ENCODE peak calls at places on chromosome 17, in nine cellular contexts. Z is astrocyte of the spinal cord, N is hepatocyte, S is adrenal gland, P is cardiac fibroblast, B is GM12865, Q is lower leg skin, R is IMR-90, G is AG04449. H is an unnamed sample.

GRCh38 chr17:72590382-72590781 is 469.6 kb downstream of the SOX9 start:
- DNase-seq in Z (peak), N (no peak), S (no peak), P (peak), B (no peak), Q (no peak), R (peak), G (no peak), H (no peak)

GRCh38 chr17:1792495-1793446 is 30.9 kb downstream of the SERPINF1 start:
- DNase-seq in Z (no peak), N (no peak), S (no peak), P (no peak), B (no peak), Q (no peak), R (no peak), G (no peak), H (no peak)

GRCh38 chr17:83128306-83129240 is 49.2 kb downstream of the METRNL start:
- DNase-seq in Z (no peak), N (no peak), S (no peak), P (no peak), B (no peak), Q (no peak), R (no peak), G (no peak), H (no peak)

GRCh38 chr17:14780116-14780515 is 479.2 kb downstream of the HS3ST3B1 start:
- DNase-seq in Z (no peak), N (no peak), S (no peak), P (no peak), B (no peak), Q (no peak), R (no peak), G (no peak), H (no peak)

GRCh38 chr17:335691-336090 is 16.9 kb downstream of the RPH3AL start:
- DNase-seq in Z (no peak), N (no peak), S (peak), P (no peak), B (no peak), Q (no peak), R (no peak), G (no peak), H (no peak)

GRCh38 chr17:77370536-77370935 is 229.8 kb downstream of the SEC14L1 start:
- DNase-seq in Z (no peak), N (no peak), S (no peak), P (no peak), B (no peak), Q (no peak), R (no peak), G (no peak), H (no peak)

GRCh38 chr17:218711-219110 is 37.3 kb upstream of the DOC2B start:
- DNase-seq in Z (no peak), N (no peak), S (no peak), P (no peak), B (no peak), Q (no peak), R (no peak), G (no peak), H (no peak)

GRCh38 chr17:1365445-1366039 is 34.5 kb downstream of the YWHAE start:
- DNase-seq in Z (peak), N (peak), S (peak), P (peak), B (peak), Q (peak), R (peak), G (peak), H (peak)

GRCh38 chr17:68906638-68907037 is 48.6 kb downstream of the ABCA8 start:
- DNase-seq in Z (peak), N (peak), S (no peak), P (peak), B (peak), Q (no peak), R (peak), G (no peak), H (no peak)

GRCh38 chr17:56822725-56823124 is 11.0 kb downstream of the C17orf67 start:
- DNase-seq in Z (no peak), N (no peak), S (no peak), P (peak), B (no peak), Q (no peak), R (no peak), G (no peak), H (no peak)

GRCh38 chr17:55177914-55178217 is 86.9 kb upstream of the HLF start:
- DNase-seq in Z (no peak), N (no peak), S (no peak), P (no peak), B (no peak), Q (no peak), R (no peak), G (no peak), H (no peak)

GRCh38 chr17:9658593-9659211 is 13.4 kb downstream of the USP43 start:
- DNase-seq in Z (peak), N (peak), S (no peak), P (no peak), B (no peak), Q (no peak), R (no peak), G (no peak), H (no peak)

GRCh38 chr17:5877948-5878347 is 192.2 kb upstream of the WSCD1 start:
- DNase-seq in Z (peak), N (no peak), S (no peak), P (peak), B (no peak), Q (no peak), R (no peak), G (no peak), H (no peak)

GRCh38 chr17:66542967-66543525 is 240.6 kb downstream of the PRKCA start:
- DNase-seq in Z (peak), N (no peak), S (no peak), P (peak), B (no peak), Q (no peak), R (peak), G (no peak), H (peak)

GRCh38 chr17:43396491-43397060 is 2.2 kb upstream of the ARL4D start:
- DNase-seq in Z (no peak), N (no peak), S (no peak), P (no peak), B (no peak), Q (no peak), R (no peak), G (no peak), H (no peak)

GRCh38 chr17:82415786-82416185 is 2.4 kb upstream of the HEXD start:
- DNase-seq in Z (no peak), N (no peak), S (no peak), P (no peak), B (no peak), Q (no peak), R (no peak), G (no peak), H (no peak)

GRCh38 chr17:419073-419735 is 66.6 kb upstream of the RPH3AL start:
- DNase-seq in Z (no peak), N (peak), S (no peak), P (no peak), B (no peak), Q (no peak), R (no peak), G (no peak), H (no peak)

GRCh38 chr17:10790491-10791401 is 13.2 kb downstream of the TMEM238L start:
- DNase-seq in Z (no peak), N (no peak), S (peak), P (no peak), B (peak), Q (no peak), R (no peak), G (no peak), H (no peak)

GRCh38 chr17:80034654-80034976 is 1.1 kb downstream of the TBC1D16 start:
- DNase-seq in Z (no peak), N (no peak), S (no peak), P (no peak), B (no peak), Q (no peak), R (no peak), G (no peak), H (no peak)

GRCh38 chr17:77769762-77770161 is 188.7 kb upstream of the TNRC6C start:
- DNase-seq in Z (no peak), N (no peak), S (no peak), P (no peak), B (no peak), Q (no peak), R (no peak), G (no peak), H (no peak)

GRCh38 chr17:77445030-77445907 is 304.5 kb downstream of the SEC14L1 start:
- DNase-seq in Z (no peak), N (no peak), S (no peak), P (no peak), B (peak), Q (no peak), R (peak), G (no peak), H (no peak)

GRCh38 chr17:63438092-63439051 is 7.7 kb downstream of the CYB561 start:
- DNase-seq in Z (no peak), N (no peak), S (no peak), P (no peak), B (no peak), Q (no peak), R (no peak), G (no peak), H (no peak)

GRCh38 chr17:40947929-40948328 is 10.5 kb upstream of the KRT23 start:
- DNase-seq in Z (no peak), N (no peak), S (no peak), P (no peak), B (no peak), Q (no peak), R (no peak), G (no peak), H (no peak)

GRCh38 chr17:35486920-35487727 is 38.6 kb upstream of the SLFN13 start:
- DNase-seq in Z (peak), N (peak), S (peak), P (peak), B (peak), Q (peak), R (peak), G (no peak), H (no peak)

GRCh38 chr17:13931111-13931526 is 138.2 kb upstream of the COX10 start:
- DNase-seq in Z (peak), N (peak), S (peak), P (peak), B (no peak), Q (peak), R (peak), G (no peak), H (no peak)

GRCh38 chr17:72588961-72589360 is 468.1 kb downstream of the SOX9 start:
- DNase-seq in Z (peak), N (peak), S (no peak), P (peak), B (peak), Q (peak), R (peak), G (no peak), H (no peak)

GRCh38 chr17:83131268-83132011 is 52.0 kb downstream of the METRNL start:
- DNase-seq in Z (no peak), N (no peak), S (no peak), P (no peak), B (no peak), Q (no peak), R (no peak), G (no peak), H (no peak)

GRCh38 chr17:72884066-72884465 is 208.4 kb downstream of the SLC39A11 start:
- DNase-seq in Z (no peak), N (no peak), S (no peak), P (no peak), B (no peak), Q (no peak), R (no peak), G (no peak), H (no peak)

GRCh38 chr17:43545383-43545632 is 832 bp downstream of the ETV4 start:
- DNase-seq in Z (no peak), N (no peak), S (no peak), P (no peak), B (no peak), Q (no peak), R (peak), G (no peak), H (no peak)

GRCh38 chr17:3890893-3891219 is 2.0 kb downstream of the CAMKK1 start:
- DNase-seq in Z (no peak), N (no peak), S (no peak), P (no peak), B (no peak), Q (no peak), R (no peak), G (no peak), H (no peak)

GRCh38 chr17:3891626-3892094 is 1.2 kb downstream of the CAMKK1 start:
- DNase-seq in Z (peak), N (no peak), S (no peak), P (no peak), B (no peak), Q (no peak), R (peak), G (no peak), H (no peak)

GRCh38 chr17:3888343-3889171 is 4.3 kb downstream of the CAMKK1 start:
- DNase-seq in Z (peak), N (peak), S (peak), P (peak), B (no peak), Q (peak), R (peak), G (peak), H (no peak)

GRCh38 chr17:3889613-3890012 is 3.2 kb downstream of the CAMKK1 start:
- DNase-seq in Z (peak), N (no peak), S (no peak), P (no peak), B (no peak), Q (no peak), R (no peak), G (no peak), H (no peak)

DNA sequence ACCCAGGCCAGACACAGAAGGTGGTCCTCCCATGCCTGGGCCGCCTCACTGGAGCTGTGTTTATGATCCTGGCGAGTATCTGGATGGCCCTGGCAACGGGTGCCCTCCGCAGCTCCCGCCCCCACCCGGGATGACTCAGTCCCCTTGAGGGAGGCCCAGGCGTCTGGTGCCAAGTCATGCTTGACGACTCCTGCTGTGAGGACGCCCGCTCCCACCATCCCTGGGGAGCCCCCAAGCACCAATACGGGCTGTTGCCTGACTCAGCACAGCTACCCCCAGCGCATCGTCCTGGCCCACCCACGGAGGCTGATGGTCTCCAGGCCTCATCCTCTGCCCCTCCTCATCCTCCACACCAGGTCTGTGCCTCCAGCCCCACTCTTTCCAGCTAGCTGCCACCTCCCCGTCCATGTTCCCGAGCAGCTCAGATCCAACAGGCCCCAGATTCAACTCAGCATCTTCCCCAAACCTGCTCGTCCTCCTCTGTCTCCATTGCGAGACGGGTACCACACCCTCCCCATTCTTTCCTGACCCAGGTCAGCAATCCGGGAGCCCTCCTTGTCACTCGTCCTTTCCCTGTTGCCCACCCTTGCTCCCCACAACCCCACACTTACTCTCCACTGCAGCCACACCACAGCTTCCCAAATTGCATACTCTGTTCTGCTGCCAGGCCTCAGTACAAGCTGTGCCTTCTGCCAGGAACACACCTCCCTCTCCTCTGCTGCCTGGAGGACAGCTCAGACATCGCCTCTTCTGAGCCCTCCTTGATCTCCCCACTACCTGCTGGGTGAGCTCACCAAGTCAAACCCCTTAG is 2.6 kb downstream of the CAMKK1 start:
- DNase-seq in Z (peak), N (peak), S (peak), P (peak), B (no peak), Q (peak), R (peak), G (peak), H (peak)
- H3K4me3 ChIP-seq in Z (no peak), N (no peak), S (no peak), P (no peak), B (no peak), Q (no peak), R (no peak), G (peak), H (no peak)

DNA sequence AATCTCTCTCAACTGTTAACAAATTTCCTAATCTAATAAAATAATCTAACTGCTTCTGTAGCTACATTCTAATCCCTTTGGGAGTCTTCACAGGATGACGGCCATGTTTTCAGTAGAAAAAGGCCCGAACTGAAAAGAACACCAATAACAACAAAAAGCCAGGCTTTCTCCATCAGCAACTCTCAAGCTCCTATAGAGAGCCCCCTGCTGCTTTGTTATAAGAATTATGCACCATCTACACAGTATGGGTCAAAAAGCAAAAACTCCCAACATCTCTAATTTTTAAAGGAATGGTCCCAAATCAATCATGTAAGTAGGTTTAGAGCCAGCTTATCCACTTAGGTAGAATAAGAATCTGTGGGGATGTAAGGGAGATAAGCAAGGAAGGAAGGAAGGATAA is 163.6 kb upstream of the C17orf78 start:
- DNase-seq in Z (peak), N (no peak), S (no peak), P (peak), B (no peak), Q (no peak), R (no peak), G (no peak), H (no peak)
- TF ChIP-seq CTCF in Z (no peak), N (peak), S (no peak), P (peak), B (no peak), Q (no peak), R (peak), G (no peak), H (peak)

GRCh38 chr17:75976175-75976848 is 2.7 kb downstream of the ACOX1 start:
- DNase-seq in Z (no peak), N (peak), S (no peak), P (no peak), B (no peak), Q (no peak), R (peak), G (no peak), H (no peak)

GRCh38 chr17:75980188-75981018 is 1.4 kb downstream of the TEN1 start:
- DNase-seq in Z (no peak), N (no peak), S (no peak), P (peak), B (peak), Q (no peak), R (no peak), G (no peak), H (no peak)

GRCh38 chr17:75979705-75980187 is 706 bp downstream of the TEN1 start:
- DNase-seq in Z (no peak), N (no peak), S (no peak), P (peak), B (no peak), Q (no peak), R (peak), G (no peak), H (peak)

GRCh38 chr17:75978938-75979704 is at the start of the genes ACOX1 and TEN1:
- DNase-seq in Z (peak), N (peak), S (peak), P (peak), B (peak), Q (peak), R (peak), G (peak), H (peak)

DNA sequence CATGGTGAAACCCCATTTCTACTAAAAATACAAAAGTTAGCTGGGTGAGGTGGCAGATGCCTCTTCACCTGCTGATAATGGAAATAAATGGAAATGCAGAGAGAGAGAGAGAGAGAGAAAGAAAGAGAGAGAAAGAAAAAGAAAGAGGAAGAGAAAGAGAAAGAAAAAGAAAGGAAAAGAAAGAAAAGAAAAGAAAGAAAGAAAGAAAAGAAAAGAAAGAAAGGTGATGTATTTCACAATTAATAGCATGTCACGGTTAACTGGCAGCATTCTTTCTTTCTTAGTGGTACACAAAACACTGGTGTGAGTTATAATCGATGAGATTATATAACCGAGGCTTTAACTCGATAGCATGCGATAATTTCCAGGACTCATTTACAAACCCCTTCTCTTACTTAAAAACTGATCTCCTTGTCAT is 3.2 kb downstream of the ACOX1 start:
- DNase-seq in Z (no peak), N (no peak), S (no peak), P (no peak), B (no peak), Q (no peak), R (no peak), G (no peak), H (no peak)
- H3K4me3 ChIP-seq in Z (no peak), N (no peak), S (no peak), P (no peak), B (no peak), Q (no peak), R (no peak), G (no peak), H (no peak)

GRCh38 chr17:8503368-8503767 is 67.7 kb downstream of the NDEL1 start:
- DNase-seq in Z (no peak), N (no peak), S (no peak), P (no peak), B (no peak), Q (peak), R (no peak), G (no peak), H (no peak)
- TF ChIP-seq CTCF in Z (no peak), N (no peak), S (no peak), P (no peak), B (no peak), Q (no peak), R (no peak), G (no peak), H (no peak)

DNA sequence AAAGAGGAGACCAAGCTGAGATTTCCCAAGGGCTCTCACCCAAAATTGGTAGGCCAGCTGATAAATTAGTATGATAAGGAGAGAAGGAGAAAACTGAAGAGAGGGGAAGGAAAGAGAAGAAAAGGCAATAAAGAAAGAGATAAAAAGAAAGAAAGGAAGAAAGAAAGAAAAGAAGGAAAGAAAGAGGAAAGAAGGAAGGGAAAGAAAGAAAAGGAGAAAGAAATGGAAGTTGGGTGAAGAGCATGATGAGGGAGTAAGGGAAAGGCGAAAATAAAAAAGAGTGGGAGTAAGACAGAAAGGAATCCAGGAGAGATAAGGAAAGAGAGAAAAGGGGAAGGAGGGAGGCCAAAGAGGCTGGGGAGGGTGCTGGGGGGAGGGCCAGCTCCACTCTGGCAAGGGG is 95.4 kb downstream of the MRM1 start:
- DNase-seq in Z (no peak), N (no peak), S (no peak), P (no peak), B (no peak), Q (no peak), R (no peak), G (no peak), H (no peak)
- H3K4me3 ChIP-seq in Z (no peak), N (no peak), S (no peak), P (no peak), B (no peak), Q (no peak), R (no peak), G (no peak), H (no peak)